ENCODE peak calls at places on chromosome 7, in seven cellular contexts. G is bronchial epithelial cell; N is left cardiac atrium; M is iris pigment epithelial cell; B is activated CD4-positive, CD25-positive, alpha-beta regulatory T cell; X is dorsolateral prefrontal cortex; T is small intestine. Q is an unnamed sample.

GRCh38 chr7:25460426-25460825 is 232.1 kb upstream of the NPVF start:
- DNase-seq in B (no peak), M (no peak), N (no peak), G (no peak), T (peak; percentile 41), X (no peak), Q (no peak)

GRCh38 chr7:47357398-47357797 is 224.5 kb downstream of the TNS3 start:
- DNase-seq in N (no peak), M (no peak), B (no peak), X (no peak), G (no peak), T (no peak), Q (no peak)

GRCh38 chr7:107773027-107773426 is 29.1 kb downstream of the CBLL1 start:
- DNase-seq in B (no peak), M (no peak), G (no peak), X (no peak), N (no peak), T (no peak), Q (no peak)

GRCh38 chr7:54394877-54395276 is 147.3 kb upstream of the VSTM2A start:
- DNase-seq in N (no peak), T (no peak), X (no peak), B (no peak), G (no peak), M (no peak), Q (no peak)

GRCh38 chr7:116697761-116698160 is 25.8 kb downstream of the MET start:
- DNase-seq in N (no peak), X (no peak), G (no peak), B (no peak), T (no peak), M (no peak), Q (no peak)

GRCh38 chr7:45573636-45574470 is at the start of gene ADCY1:
- DNase-seq in M (no peak), X (no peak), N (peak; percentile 32), G (no peak), B (no peak), T (no peak), Q (no peak)

GRCh38 chr7:155699180-155699579 is 54.7 kb downstream of the RBM33 start:
- DNase-seq in B (no peak), T (no peak), M (no peak), G (no peak), N (no peak), X (no peak), Q (no peak)

GRCh38 chr7:98674461-98674860 is 57.4 kb downstream of the NPTX2 start:
- DNase-seq in N (no peak), M (no peak), T (no peak), B (no peak), G (no peak), X (no peak), Q (no peak)

GRCh38 chr7:12436896-12437535 is 33.4 kb upstream of the VWDE start:
- DNase-seq in N (no peak), B (no peak), X (no peak), T (no peak), G (peak; percentile 72), M (peak; percentile 82), Q (no peak)

GRCh38 chr7:39741942-39742623 is 118.7 kb downstream of the RALA start:
- DNase-seq in X (no peak), M (peak; percentile 38), N (no peak), G (peak; percentile 83), T (peak; percentile 29), B (peak; percentile 2), Q (no peak)

GRCh38 chr7:78716876-78717275 is 736.6 kb downstream of the MAGI2 start:
- DNase-seq in B (no peak), N (no peak), T (no peak), G (no peak), M (no peak), X (no peak), Q (no peak)

GRCh38 chr7:83457022-83457892 is 191.7 kb downstream of the SEMA3E start:
- DNase-seq in G (peak; percentile 15), B (no peak), X (no peak), M (peak; percentile 35), T (no peak), N (no peak), Q (no peak)

GRCh38 chr7:140417456-140418155 is 13.7 kb downstream of the RAB19 start:
- DNase-seq in N (no peak), X (no peak), B (no peak), T (no peak), M (no peak), G (no peak), Q (no peak)

GRCh38 chr7:68744036-68744435 is 854.2 kb upstream of the AUTS2 start:
- DNase-seq in X (no peak), M (no peak), N (no peak), T (no peak), B (no peak), G (no peak), Q (no peak)

GRCh38 chr7:128259131-128260056 is 18.3 kb downstream of the LEP start:
- DNase-seq in T (peak; percentile 70), X (no peak), G (peak; percentile 94), B (no peak), M (peak; percentile 12), N (no peak), Q (no peak)

GRCh38 chr7:50369408-50370026 is 65.0 kb downstream of the IKZF1 start:
- DNase-seq in G (peak; percentile 34), X (no peak), M (peak; percentile 16), B (no peak), N (no peak), T (peak; percentile 39), Q (no peak)

GRCh38 chr7:149826344-149827088 is 11.7 kb upstream of the ZNF862 start:
- DNase-seq in N (no peak), G (no peak), X (peak; percentile 29), M (no peak), T (no peak), B (no peak), Q (no peak)

GRCh38 chr7:104805449-104806317 is 208.3 kb upstream of the KMT2E start:
- DNase-seq in M (no peak), N (no peak), X (no peak), T (no peak), G (no peak), B (no peak), Q (peak; percentile 40)